ENCODE peak calls at places on chromosomes 6 and 20, in eight cellular contexts. G is AG09319, J is WTC11, L is activated T-helper 1 cell treated with Interleukin-2 at 50 U/mL for 16 hours, V is lower lobe of right lung, D is Calu3, W is Peyer's patch, S is KG1. Y is an unnamed sample.
A peak's percentile ranks its signal among the peaks of the same experiment; 100 is the strongest.

GRCh38 chr6:89353702-89354392 is 1.3 kb upstream of the UBE2J1 start:
- DNase-seq in G (no peak), L (no peak), V (no peak), S (no peak), J (no peak), D (no peak), W (no peak), Y (peak; percentile 16)

GRCh38 chr20:38751360-38751976 is 3.2 kb downstream of the ACTR5 start:
- DNase-seq in G (no peak), W (peak; percentile 62), D (peak; percentile 52), J (no peak), V (no peak), S (peak; percentile 15), L (no peak), Y (peak; percentile 52)

GRCh38 chr20:52332649-52333048 is 141.1 kb upstream of the ZFP64 start:
- DNase-seq in V (no peak), D (no peak), G (no peak), J (no peak), S (no peak), L (no peak), W (no peak), Y (no peak)

GRCh38 chr20:32207626-32208498 is at the start of the genes PLAGL2 and POFUT1:
- DNase-seq in S (peak; percentile 77), V (peak; percentile 94), D (peak; percentile 98), G (peak; percentile 62), J (peak; percentile 81), L (peak; percentile 83), W (peak; percentile 94), Y (peak; percentile 82)

GRCh38 chr20:15675151-15675550 is 898.1 kb downstream of the KIF16B start:
- DNase-seq in G (no peak), L (no peak), D (no peak), J (no peak), S (no peak), V (no peak), W (no peak), Y (no peak)

GRCh38 chr20:10553326-10553984 is 118.3 kb downstream of the SLX4IP start:
- DNase-seq in G (no peak), D (peak; percentile 63), S (peak; percentile 57), W (peak; percentile 80), J (peak; percentile 64), L (no peak), V (peak; percentile 68), Y (peak; percentile 84)

GRCh38 chr20:13844296-13844695 is 59.5 kb downstream of the NDUFAF5 start:
- DNase-seq in V (no peak), W (no peak), L (no peak), G (no peak), D (no peak), J (no peak), S (no peak), Y (no peak)

GRCh38 chr6:139531716-139532115 is 157.3 kb upstream of the CITED2 start:
- DNase-seq in D (no peak), W (no peak), J (no peak), V (no peak), G (no peak), S (no peak), L (no peak), Y (no peak)

GRCh38 chr6:108944707-108945685 is 96.8 kb downstream of the ARMC2 start:
- DNase-seq in D (no peak), G (peak; percentile 88), L (no peak), W (no peak), V (no peak), J (no peak), S (no peak), Y (no peak)

GRCh38 chr6:84635081-84635745 is 129.2 kb downstream of the TBX18 start:
- DNase-seq in S (no peak), W (no peak), G (no peak), D (no peak), J (no peak), V (no peak), L (no peak), Y (no peak)

GRCh38 chr6:21666200-21666671 is 72.7 kb downstream of the SOX4 start:
- DNase-seq in V (no peak), S (no peak), W (no peak), L (no peak), D (no peak), J (peak; percentile 84), G (no peak), Y (no peak)

GRCh38 chr6:6781877-6782236 is 193.3 kb downstream of the LY86 start:
- DNase-seq in V (no peak), S (no peak), W (no peak), L (no peak), J (no peak), G (no peak), D (no peak), Y (no peak)

GRCh38 chr6:119034827-119035458 is 43.5 kb downstream of the FAM184A start:
- DNase-seq in W (no peak), L (no peak), S (no peak), D (no peak), G (no peak), V (no peak), J (no peak), Y (peak; percentile 7)

GRCh38 chr20:43320536-43320935 is 130.8 kb upstream of the PTPRT start:
- DNase-seq in S (no peak), L (no peak), D (no peak), J (no peak), W (no peak), G (no peak), V (no peak), Y (no peak)

Y was measured in HepG2.